ENCODE peak calls at places on chromosomes 5 and 9, in ten cellular contexts. L is endothelial cell of umbilical vein, T is fibroblast of lung, H is H1, G is psoas muscle, O is WERI-Rb-1, W is cardiac muscle cell, M is tibial artery, B is DND-41, N is kidney. Y is an unnamed sample. For H3K9me3, the result is how much of the 10 kb centered on the place peaks cover.

GRCh38 chr9:90960941-90961340 is 159.3 kb downstream of the SYK start:
- DNase-seq in L (no peak), T (no peak), H (no peak), G (no peak), O (no peak), W (peak), M (no peak), B (no peak), N (no peak), Y (no peak)

GRCh38 chr5:170151105-170151831 is 45.6 kb downstream of the FOXI1 start:
- DNase-seq in L (peak), T (peak), H (peak), G (no peak), O (no peak), W (peak), M (no peak), B (no peak), N (peak), Y (no peak)

GRCh38 chr9:126979461-126979860 is 64.9 kb downstream of the RALGPS1 start:
- DNase-seq in L (no peak), T (no peak), H (no peak), G (no peak), O (no peak), W (no peak), M (no peak), B (no peak), N (no peak), Y (no peak)

GRCh38 chr5:176784218-176785165 is 25.9 kb upstream of the UNC5A start:
- DNase-seq in L (peak), T (peak), H (no peak), G (no peak), O (peak), W (peak), M (peak), B (no peak), N (peak), Y (peak)

GRCh38 chr9:134455537-134455936 is 129.3 kb downstream of the RXRA start:
- DNase-seq in L (no peak), T (no peak), H (no peak), G (no peak), O (no peak), W (no peak), M (no peak), B (no peak), N (no peak), Y (no peak)

GRCh38 chr9:61669352-61669751 is 479.5 kb downstream of the SPATA31A7 start:
- DNase-seq in L (no peak), T (no peak), H (no peak), G (no peak), O (no peak), W (no peak), M (peak), B (no peak), N (no peak), Y (no peak)

GRCh38 chr5:14038341-14038959 is 94.0 kb upstream of the DNAH5 start:
- DNase-seq in L (peak), T (peak), H (no peak), G (no peak), O (no peak), W (peak), M (no peak), B (no peak), N (no peak), Y (peak)

GRCh38 chr5:1125030-1125357 is 13.1 kb upstream of the SLC12A7 start:
- DNase-seq in L (no peak), T (peak), H (no peak), G (peak), O (no peak), W (peak), M (no peak), B (no peak), N (no peak), Y (no peak)

GRCh38 chr9:112334319-112334828 is 955 bp upstream of the PTBP3 start:
- DNase-seq in L (peak), T (peak), H (no peak), G (no peak), O (no peak), W (no peak), M (no peak), B (peak), N (no peak), Y (no peak)

GRCh38 chr5:100706796-100707195 is 171.6 kb downstream of the FAM174A start:
- DNase-seq in L (peak), T (peak), H (no peak), G (no peak), O (no peak), W (peak), M (no peak), B (no peak), N (no peak), Y (no peak)

GRCh38 chr5:94968507-94969095 is 316.3 kb downstream of the MCTP1 start:
- DNase-seq in L (peak), T (peak), H (no peak), G (no peak), O (peak), W (peak), M (no peak), B (peak), N (no peak), Y (peak)

GRCh38 chr9:27125030-27125429 is 16.0 kb downstream of the TEK start:
- DNase-seq in L (peak), T (peak), H (no peak), G (peak), O (no peak), W (peak), M (no peak), B (no peak), N (no peak), Y (peak)

GRCh38 chr9:134948149-134948548 is 30.4 kb upstream of the FCN1 start:
- DNase-seq in L (no peak), T (no peak), H (no peak), G (no peak), O (no peak), W (no peak), M (no peak), B (no peak), N (no peak), Y (no peak)

GRCh38 chr5:103364074-103364473 is 105.5 kb downstream of the MACIR start:
- DNase-seq in L (no peak), T (no peak), H (no peak), G (no peak), O (no peak), W (no peak), M (no peak), B (no peak), N (no peak), Y (no peak)

GRCh38 chr9:686381-686813 is 155.1 kb upstream of the DMRT1 start:
- DNase-seq in L (peak), T (peak), H (no peak), G (no peak), O (no peak), W (peak), M (peak), B (no peak), N (no peak), Y (no peak)

GRCh38 chr9:88680041-88680440 is 145.1 kb downstream of the NXNL2 start:
- DNase-seq in L (no peak), T (no peak), H (no peak), G (no peak), O (no peak), W (peak), M (no peak), B (no peak), N (no peak), Y (no peak)

GRCh38 chr5:42993516-42994284 is 46.4 kb downstream of the ANXA2R start:
- DNase-seq in L (peak), T (peak), H (no peak), G (no peak), O (no peak), W (peak), M (no peak), B (peak), N (no peak), Y (peak)

GRCh38 chr5:42992035-42992570 is 48.0 kb downstream of the ANXA2R start:
- DNase-seq in L (peak), T (peak), H (no peak), G (peak), O (no peak), W (peak), M (peak), B (peak), N (peak), Y (no peak)

GRCh38 chr5:42994285-42995151 is 45.6 kb downstream of the ANXA2R start:
- DNase-seq in L (peak), T (peak), H (no peak), G (peak), O (peak), W (peak), M (peak), B (peak), N (peak), Y (peak)

GRCh38 chr5:42991477-42992034 is 48.6 kb downstream of the ANXA2R start:
- DNase-seq in L (no peak), T (peak), H (no peak), G (no peak), O (no peak), W (peak), M (peak), B (no peak), N (peak), Y (no peak)

GRCh38 chr5:42995152-42995751 is 44.9 kb downstream of the ANXA2R start:
- DNase-seq in L (no peak), T (peak), H (no peak), G (no peak), O (no peak), W (peak), M (no peak), B (peak), N (no peak), Y (no peak)
- H3K4me3 ChIP-seq in L (peak), T (peak), H (no peak), G (peak), O (no peak), W (no peak), M (peak), B (peak), N (peak), Y (peak)

GRCh38 chr9:108476574-108476973 is 379.2 kb downstream of the ACTL7B start:
- DNase-seq in L (no peak), T (peak), H (no peak), G (no peak), O (no peak), W (no peak), M (no peak), B (no peak), N (no peak), Y (no peak)

GRCh38 chr9:108479989-108480652 is 375.7 kb downstream of the ACTL7B start:
- DNase-seq in L (no peak), T (no peak), H (no peak), G (no peak), O (no peak), W (no peak), M (no peak), B (no peak), N (no peak), Y (no peak)

GRCh38 chr9:108478871-108479332 is 376.9 kb downstream of the ACTL7B start:
- DNase-seq in L (peak), T (peak), H (no peak), G (no peak), O (no peak), W (peak), M (no peak), B (no peak), N (no peak), Y (peak)

GRCh38 chr9:108477538-108478006 is 378.2 kb downstream of the ACTL7B start:
- DNase-seq in L (peak), T (peak), H (no peak), G (no peak), O (no peak), W (peak), M (no peak), B (no peak), N (no peak), Y (peak)

DNA sequence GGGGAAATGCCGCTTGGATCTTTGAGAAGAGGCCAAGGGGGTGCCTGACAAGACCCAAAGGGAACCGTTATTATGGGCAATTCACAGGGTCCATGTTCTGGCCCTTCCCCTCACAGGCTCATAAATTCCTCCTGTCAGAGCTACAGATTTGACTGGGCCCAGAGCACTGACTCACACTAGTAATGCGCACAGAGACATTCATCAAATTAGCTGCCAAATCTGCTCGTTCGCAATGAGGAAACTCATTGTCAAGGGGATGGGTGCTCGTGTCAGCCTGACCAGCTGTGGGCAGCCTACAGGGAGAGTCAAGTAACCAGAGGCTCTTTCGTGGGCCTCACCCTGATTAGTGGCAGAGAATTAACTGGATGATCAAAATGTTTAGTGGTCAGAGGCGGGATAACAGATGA is 377.4 kb downstream of the ACTL7B start:
- DNase-seq in L (peak), T (peak), H (no peak), G (peak), O (peak), W (peak), M (peak), B (no peak), N (no peak), Y (peak)
- TF ChIP-seq CTCF in L (no peak), T (peak), H (no peak), G (peak), O (no peak), W (no peak), M (peak), B (no peak), N (no peak), Y (peak)

GRCh38 chr5:141322261-141322660 is 1.7 kb upstream of the TAF7 start:
- DNase-seq in L (no peak), T (no peak), H (no peak), G (no peak), O (no peak), W (no peak), M (no peak), B (no peak), N (no peak), Y (no peak)

GRCh38 chr5:141326088-141326854 is 4.0 kb upstream of the PCDHGA1 start:
- DNase-seq in L (peak), T (peak), H (no peak), G (peak), O (peak), W (peak), M (peak), B (no peak), N (no peak), Y (peak)

GRCh38 chr5:141330299-141331080 is at the start of gene PCDHGA1:
- DNase-seq in L (peak), T (peak), H (no peak), G (no peak), O (peak), W (peak), M (no peak), B (no peak), N (no peak), Y (no peak)

GRCh38 chr5:141328231-141328630 is 2.1 kb upstream of the PCDHGA1 start:
- DNase-seq in L (no peak), T (no peak), H (no peak), G (no peak), O (no peak), W (no peak), M (no peak), B (no peak), N (no peak), Y (no peak)
- H3K9me3 ChIP-seq in L (under half), T (under half), H (under half), G (under half), O (under half), W (under half), M (under half), B (under half), N (under half), Y (under half)

DNA sequence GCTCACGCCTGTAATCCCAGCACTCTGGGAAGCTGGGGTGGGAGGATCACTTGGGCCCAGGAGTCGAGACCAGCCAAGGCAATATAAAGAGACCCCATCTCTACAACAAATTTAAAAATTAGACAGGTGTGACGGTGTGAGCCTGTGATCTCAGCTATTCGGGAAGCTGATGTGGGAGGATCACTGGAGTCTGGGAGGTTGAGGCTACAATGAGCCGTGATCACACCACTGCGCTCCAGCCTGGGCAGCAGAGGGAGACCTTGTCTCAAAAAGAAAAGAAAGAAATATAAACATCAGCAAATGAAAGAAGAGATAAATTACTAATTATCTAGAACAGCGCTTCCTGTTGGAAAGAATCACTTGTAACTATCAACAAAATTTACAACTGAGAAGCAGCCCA is 105.0 kb downstream of the MAPKAP1 start:
- DNase-seq in L (no peak), T (no peak), H (no peak), G (no peak), O (no peak), W (no peak), M (no peak), B (no peak), N (no peak), Y (no peak)
- H3K4me3 ChIP-seq in L (no peak), T (no peak), H (no peak), G (no peak), O (no peak), W (no peak), M (no peak), B (no peak), N (no peak), Y (no peak)

GRCh38 chr5:58335518-58335917 is 124.4 kb downstream of the PLK2 start:
- DNase-seq in L (no peak), T (no peak), H (no peak), G (no peak), O (peak), W (no peak), M (no peak), B (no peak), N (no peak), Y (no peak)
- TF ChIP-seq CTCF in L (no peak), T (no peak), H (no peak), G (no peak), O (no peak), W (no peak), M (no peak), B (no peak), N (no peak), Y (peak)

GRCh38 chr9:131049829-131050715 is 41.1 kb downstream of the LAMC3 start:
- DNase-seq in L (no peak), T (no peak), H (no peak), G (no peak), O (no peak), W (no peak), M (no peak), B (no peak), N (peak), Y (no peak)

GRCh38 chr9:131050831-131051230 is 41.9 kb downstream of the LAMC3 start:
- DNase-seq in L (no peak), T (no peak), H (no peak), G (no peak), O (no peak), W (no peak), M (no peak), B (no peak), N (no peak), Y (no peak)

GRCh38 chr9:131048820-131049219 is 39.8 kb downstream of the LAMC3 start:
- DNase-seq in L (no peak), T (no peak), H (no peak), G (no peak), O (no peak), W (no peak), M (no peak), B (no peak), N (no peak), Y (no peak)

GRCh38 chr9:131053896-131054295 is 42.4 kb upstream of the AIF1L start:
- DNase-seq in L (no peak), T (no peak), H (no peak), G (no peak), O (no peak), W (no peak), M (no peak), B (no peak), N (no peak), Y (no peak)

DNA sequence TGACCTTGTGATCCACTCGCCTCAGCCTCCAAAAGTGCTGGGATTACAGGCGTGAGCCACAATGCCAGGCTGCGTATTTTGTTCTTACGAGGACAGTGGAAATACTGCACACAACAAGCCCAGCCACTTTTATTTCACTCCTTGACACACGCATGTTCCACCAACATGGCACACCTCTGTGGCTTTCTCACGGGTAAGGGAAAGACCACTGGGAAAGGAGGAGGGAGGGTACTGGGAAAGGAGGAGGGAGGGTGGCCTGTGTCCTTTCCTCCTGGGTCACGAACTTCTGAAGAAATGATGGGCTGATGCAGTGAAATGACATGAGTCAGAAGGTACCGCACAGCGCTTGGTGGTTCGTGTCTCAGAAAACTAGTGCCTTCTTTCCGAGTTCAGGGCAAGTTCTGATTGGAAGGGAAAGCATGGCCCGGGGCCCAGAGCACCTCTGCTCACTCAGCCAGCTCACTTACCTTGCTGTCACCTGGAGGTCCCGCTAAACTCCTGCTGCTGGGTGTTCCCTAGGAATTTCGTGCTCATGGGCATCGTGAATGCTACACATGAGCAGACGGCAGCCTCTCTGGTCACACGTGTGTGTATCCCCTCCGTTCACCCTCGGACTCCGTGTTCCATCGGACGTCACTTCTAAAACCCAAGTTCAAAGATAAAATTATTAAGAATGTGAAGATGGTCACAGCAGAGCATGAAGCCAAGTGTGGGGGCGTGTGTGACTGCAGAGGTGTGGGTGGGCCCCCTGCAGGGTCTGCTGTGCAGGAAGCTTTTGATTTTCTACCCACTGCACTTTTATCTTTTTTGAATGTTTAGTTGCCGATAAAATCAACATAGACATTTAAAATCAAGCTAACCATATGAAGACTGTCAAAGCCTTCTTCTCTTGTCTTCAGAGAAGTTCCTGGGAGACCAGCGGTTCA is 42.9 kb downstream of the LAMC3 start:
- DNase-seq in L (no peak), T (no peak), H (no peak), G (no peak), O (no peak), W (no peak), M (no peak), B (no peak), N (no peak), Y (no peak)
- H3K9me3 ChIP-seq in L (under half), T (under half), H (under half), G (under half), O (under half), W (under half), M (under half), B (under half), N (under half), Y (under half)

GRCh38 chr5:131999041-131999440 is 12.4 kb downstream of the ACSL6 start:
- DNase-seq in L (no peak), T (no peak), H (no peak), G (no peak), O (no peak), W (no peak), M (no peak), B (no peak), N (no peak), Y (no peak)

GRCh38 chr5:132000677-132001453 is 10.6 kb downstream of the ACSL6 start:
- DNase-seq in L (no peak), T (no peak), H (no peak), G (no peak), O (no peak), W (no peak), M (no peak), B (peak), N (peak), Y (no peak)

GRCh38 chr5:131998431-131999040 is 12.9 kb downstream of the ACSL6 start:
- DNase-seq in L (no peak), T (no peak), H (no peak), G (no peak), O (no peak), W (no peak), M (no peak), B (no peak), N (peak), Y (no peak)

GRCh38 chr5:131999471-131999931 is 12.0 kb downstream of the ACSL6 start:
- DNase-seq in L (no peak), T (no peak), H (no peak), G (no peak), O (no peak), W (no peak), M (no peak), B (peak), N (peak), Y (no peak)

GRCh38 chr5:131999991-132000490 is 11.4 kb downstream of the ACSL6 start:
- DNase-seq in L (no peak), T (no peak), H (no peak), G (no peak), O (no peak), W (no peak), M (no peak), B (no peak), N (peak), Y (no peak)
- H3K4me3 ChIP-seq in L (no peak), T (no peak), H (no peak), G (no peak), O (no peak), W (no peak), M (no peak), B (no peak), N (no peak), Y (no peak)